ENCODE peak calls at places on chromosome 2, in six cellular contexts. K, M, Z, Y, L and J are unnamed samples.

GRCh38 chr2:23624378-23624777 is 239.4 kb downstream of the KLHL29 start:
- DNase-seq in K (no peak), M (no peak), Z (peak), Y (peak), L (peak), J (peak)

GRCh38 chr2:88131201-88131998 is 3.5 kb upstream of the FABP1 start:
- DNase-seq in K (peak), M (no peak), Z (no peak), Y (no peak), L (no peak), J (no peak)

GRCh38 chr2:97704989-97705388 is 8.4 kb upstream of the ZAP70 start:
- DNase-seq in K (no peak), M (no peak), Z (no peak), Y (no peak), L (no peak), J (no peak)

GRCh38 chr2:1591978-1592907 is 152.1 kb downstream of the PXDN start:
- DNase-seq in K (peak), M (peak), Z (peak), Y (no peak), L (no peak), J (peak)

GRCh38 chr2:45904931-45905642 is 253.6 kb downstream of the PRKCE start:
- DNase-seq in K (no peak), M (no peak), Z (no peak), Y (no peak), L (no peak), J (no peak)

GRCh38 chr2:174772492-174772801 is 8.2 kb upstream of the CHRNA1 start:
- DNase-seq in K (no peak), M (no peak), Z (no peak), Y (no peak), L (no peak), J (no peak)

GRCh38 chr2:186675380-186675779 is 18.5 kb upstream of the FAM171B start:
- DNase-seq in K (no peak), M (no peak), Z (no peak), Y (no peak), L (no peak), J (no peak)

GRCh38 chr2:62112192-62112591 is 83.7 kb upstream of the B3GNT2 start:
- DNase-seq in K (no peak), M (peak), Z (no peak), Y (no peak), L (no peak), J (no peak)

GRCh38 chr2:95323347-95324155 is 26.4 kb downstream of the KCNIP3 start:
- DNase-seq in K (peak), M (no peak), Z (peak), Y (peak), L (peak), J (peak)

GRCh38 chr2:203648273-203648672 is 58.2 kb upstream of the CD28 start:
- DNase-seq in K (no peak), M (no peak), Z (peak), Y (no peak), L (no peak), J (no peak)

GRCh38 chr2:150465703-150466569 is 21.5 kb downstream of the RND3 start:
- DNase-seq in K (no peak), M (no peak), Z (no peak), Y (no peak), L (no peak), J (no peak)

GRCh38 chr2:69755862-69756467 is 14.0 kb downstream of the ANXA4 start:
- DNase-seq in K (peak), M (no peak), Z (peak), Y (no peak), L (peak), J (peak)

GRCh38 chr2:10501521-10501961 is 53.4 kb upstream of the ODC1 start:
- DNase-seq in K (no peak), M (no peak), Z (no peak), Y (no peak), L (no peak), J (no peak)

GRCh38 chr2:49306925-49307324 is 152.6 kb upstream of the FSHR start:
- DNase-seq in K (no peak), M (no peak), Z (peak), Y (no peak), L (no peak), J (no peak)

GRCh38 chr2:23207871-23208270 is 177.1 kb upstream of the KLHL29 start:
- DNase-seq in K (peak), M (no peak), Z (peak), Y (no peak), L (no peak), J (no peak)

GRCh38 chr2:210445116-210445707 is 31.3 kb downstream of the LANCL1 start:
- DNase-seq in K (no peak), M (no peak), Z (peak), Y (peak), L (no peak), J (peak)

GRCh38 chr2:220469201-220469600 is 841.8 kb downstream of the SLC4A3 start:
- DNase-seq in K (no peak), M (no peak), Z (peak), Y (no peak), L (no peak), J (no peak)

GRCh38 chr2:177036754-177037153 is 175.8 kb upstream of the HNRNPA3 start:
- DNase-seq in K (no peak), M (no peak), Z (no peak), Y (no peak), L (no peak), J (no peak)

GRCh38 chr2:188668017-188668663 is 306.0 kb upstream of the COL3A1 start:
- DNase-seq in K (no peak), M (peak), Z (peak), Y (no peak), L (no peak), J (peak)

GRCh38 chr2:16092861-16093638 is 152.7 kb downstream of the MYCN start:
- DNase-seq in K (no peak), M (no peak), Z (no peak), Y (no peak), L (no peak), J (no peak)

GRCh38 chr2:218401834-218402370 is 2.2 kb downstream of the CTDSP1 start:
- DNase-seq in K (no peak), M (no peak), Z (no peak), Y (no peak), L (no peak), J (no peak)

GRCh38 chr2:176212276-176212675 is 23.8 kb downstream of the HOXD1 start:
- DNase-seq in K (no peak), M (no peak), Z (no peak), Y (no peak), L (no peak), J (no peak)

GRCh38 chr2:2324565-2325101 is 6.4 kb downstream of the MYT1L start:
- DNase-seq in K (no peak), M (no peak), Z (no peak), Y (no peak), L (no peak), J (no peak)

GRCh38 chr2:201881382-201881720 is 75.0 kb downstream of the CDK15 start:
- DNase-seq in K (no peak), M (no peak), Z (no peak), Y (no peak), L (no peak), J (no peak)

GRCh38 chr2:213152065-213152794 is 818 bp upstream of the IKZF2 start:
- DNase-seq in K (peak), M (peak), Z (peak), Y (peak), L (peak), J (peak)

GRCh38 chr2:197571622-197572271 is 55.9 kb downstream of the MOB4 start:
- DNase-seq in K (no peak), M (no peak), Z (peak), Y (no peak), L (peak), J (no peak)

GRCh38 chr2:27931361-27931937 is 40.9 kb downstream of the BABAM2 start:
- DNase-seq in K (no peak), M (no peak), Z (no peak), Y (no peak), L (no peak), J (no peak)

GRCh38 chr2:174013310-174013751 is 48.2 kb upstream of the SP3 start:
- DNase-seq in K (no peak), M (peak), Z (no peak), Y (no peak), L (no peak), J (no peak)

GRCh38 chr2:241903121-241904010 is 33.8 kb downstream of the RTP5 start:
- DNase-seq in K (no peak), M (no peak), Z (no peak), Y (no peak), L (no peak), J (no peak)
- TF ChIP-seq POLR2A in K (no peak), M (no peak), Z (no peak), Y (no peak), L (no peak), J (no peak)

GRCh38 chr2:8525582-8526402 is 156.1 kb upstream of the ID2 start:
- DNase-seq in K (peak), M (peak), Z (peak), Y (peak), L (no peak), J (no peak)
- TF ChIP-seq POLR2A in K (peak), M (no peak), Z (no peak), Y (no peak), L (no peak), J (no peak)

DNA sequence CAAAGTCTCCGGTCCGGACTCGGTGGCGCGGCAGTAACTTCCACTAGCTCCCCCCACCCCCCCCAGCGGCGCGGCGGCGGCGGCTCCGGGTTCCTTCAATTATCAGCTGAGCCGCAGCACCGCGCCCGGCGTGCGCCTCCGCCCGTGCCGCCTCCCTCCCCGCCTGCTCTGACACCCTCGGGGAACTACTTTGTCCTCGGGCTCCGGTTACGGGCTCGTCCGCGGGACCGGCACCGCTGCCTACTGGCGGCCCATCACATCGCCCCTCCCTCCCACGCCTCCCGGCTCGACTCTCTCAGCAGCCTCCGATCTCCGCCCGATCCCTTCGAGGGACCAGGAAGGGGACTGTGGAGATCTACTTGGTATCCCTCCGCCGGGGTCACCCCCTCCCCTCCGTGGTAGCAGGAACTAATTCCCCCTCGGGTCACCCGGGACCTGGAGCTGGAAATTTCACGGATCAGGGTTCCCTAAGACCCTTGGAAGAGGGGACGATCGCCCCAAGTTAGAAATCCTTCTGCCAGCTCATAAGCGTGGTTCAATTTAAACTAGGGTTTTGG is at the start of gene TRIP12:
- DNase-seq in K (peak), M (peak), Z (peak), Y (peak), L (peak), J (peak)
- TF ChIP-seq POLR2A in K (peak), M (no peak), Z (peak), Y (no peak), L (peak), J (no peak)

DNA sequence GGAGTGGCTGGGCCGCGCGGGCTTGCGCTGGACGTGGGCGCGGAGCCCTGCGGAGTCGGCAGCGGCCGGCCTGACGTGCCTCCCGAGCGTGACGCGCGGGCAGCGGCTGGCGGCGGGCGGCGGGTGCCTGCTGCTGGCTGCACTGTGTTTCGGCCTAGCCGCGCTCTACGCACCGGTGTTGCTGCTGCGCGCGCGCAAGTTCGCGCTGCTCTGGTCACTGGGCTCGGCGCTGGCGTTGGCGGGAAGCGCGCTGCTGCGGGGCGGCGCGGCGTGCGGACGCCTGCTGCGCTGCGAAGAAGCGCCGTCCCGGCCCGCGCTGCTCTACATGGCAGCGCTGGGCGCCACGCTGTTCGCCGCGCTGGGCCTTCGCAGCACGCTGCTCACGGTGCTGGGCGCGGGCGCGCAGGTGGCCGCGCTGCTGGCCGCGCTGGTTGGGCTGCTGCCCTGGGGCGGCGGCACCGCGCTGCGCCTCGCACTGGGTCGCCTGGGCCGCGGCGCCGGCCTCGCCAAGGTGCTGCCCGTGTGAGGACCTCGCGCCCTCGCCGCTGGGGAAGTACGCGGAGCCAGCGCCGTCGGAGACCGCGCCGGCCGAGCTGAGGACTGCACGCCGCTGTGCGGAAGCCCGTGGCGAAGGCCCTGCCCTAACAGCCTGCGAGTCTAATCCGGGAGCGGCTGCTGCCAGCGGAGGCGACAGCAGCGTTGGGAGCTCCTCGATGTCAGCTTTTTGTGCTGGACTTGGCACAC is 526 bp downstream of the SFT2D3 start:
- DNase-seq in K (peak), M (peak), Z (peak), Y (peak), L (peak), J (peak)
- TF ChIP-seq POLR2A in K (peak), M (peak), Z (peak), Y (peak), L (no peak), J (no peak)

GRCh38 chr2:26126091-26126490 is 46.8 kb upstream of the GAREM2 start:
- DNase-seq in K (no peak), M (no peak), Z (no peak), Y (no peak), L (no peak), J (no peak)
- TF ChIP-seq POLR2A in K (no peak), M (no peak), Z (no peak), Y (no peak), L (no peak), J (no peak)